ENCODE peak calls at places on chromosomes 7 and 10, in seven cellular contexts. W, R, H, Q, N, U and J are unnamed samples.

GRCh38 chr7:32043688-32044087 is 26.5 kb downstream of the PDE1C start:
- DNase-seq in W (peak), U (peak), N (no peak), H (no peak), Q (no peak), R (no peak), J (peak)

GRCh38 chr7:43645699-43646226 is 62.9 kb downstream of the STK17A start:
- DNase-seq in R (no peak), W (no peak), U (no peak), N (no peak), Q (no peak), H (no peak), J (no peak)

GRCh38 chr7:115704884-115705283 is 325.7 kb downstream of the TFEC start:
- DNase-seq in N (no peak), R (no peak), W (no peak), Q (no peak), H (no peak), U (no peak), J (no peak)

GRCh38 chr7:46932656-46933424 is 649.1 kb downstream of the TNS3 start:
- DNase-seq in Q (peak), N (no peak), H (no peak), U (peak), R (no peak), W (no peak), J (peak)

GRCh38 chr7:139523199-139523941 is at the start of gene CLEC2L:
- DNase-seq in U (no peak), H (no peak), Q (no peak), R (no peak), W (no peak), N (peak), J (no peak)

GRCh38 chr10:78641693-78642092 is 427.1 kb upstream of the ZMIZ1 start:
- DNase-seq in H (no peak), R (no peak), Q (no peak), N (no peak), W (no peak), U (no peak), J (no peak)

GRCh38 chr7:94298943-94299342 is 95.8 kb upstream of the COL1A2 start:
- DNase-seq in R (no peak), U (no peak), W (no peak), Q (no peak), N (no peak), H (no peak), J (no peak)

GRCh38 chr7:27173412-27174076 is 576 bp downstream of the HOXA10 start:
- DNase-seq in N (no peak), U (peak), W (no peak), Q (no peak), H (no peak), R (no peak), J (no peak)

GRCh38 chr7:27992092-27992491 is 188.5 kb downstream of the JAZF1 start:
- DNase-seq in H (no peak), R (no peak), W (no peak), U (no peak), Q (no peak), N (no peak), J (no peak)

GRCh38 chr7:2982831-2983230 is 60.8 kb downstream of the CARD11 start:
- DNase-seq in N (peak), U (no peak), W (no peak), H (peak), R (peak), Q (no peak), J (no peak)

GRCh38 chr10:6140141-6140841 is 51.5 kb downstream of the RBM17 start:
- DNase-seq in N (no peak), W (no peak), H (peak), U (no peak), Q (no peak), R (peak), J (no peak)

GRCh38 chr10:63553473-63553872 is 32.3 kb downstream of the REEP3 start:
- DNase-seq in N (no peak), R (no peak), W (no peak), U (peak), H (no peak), Q (no peak), J (no peak)

GRCh38 chr10:133544506-133544905 is 17.3 kb downstream of the CYP2E1 start:
- DNase-seq in Q (no peak), N (no peak), W (no peak), R (no peak), H (no peak), U (no peak), J (no peak)

GRCh38 chr10:106513328-106513727 is 651.2 kb downstream of the SORCS1 start:
- DNase-seq in Q (no peak), N (no peak), H (no peak), W (no peak), U (peak), R (no peak), J (peak)